ENCODE peak calls at places on chromosomes 11 and 22, in four cellular contexts. B is activated T-helper 9 cell treated with anti-CD3 and anti-CD28 coated beads, Interleukin-2, amount 50 U/mL, for 16 hours; N is fibroblast of the conjunctiva; X is mucosa of gallbladder. V is an unnamed sample.

GRCh38 chr11:119608781-119609180 is 120.2 kb downstream of the NECTIN1 start:
- DNase-seq in X (no peak), B (no peak), N (no peak), V (no peak)

GRCh38 chr11:127003260-127003981 is 2.9 kb upstream of the KIRREL3 start:
- DNase-seq in N (no peak), B (no peak), X (peak; percentile 17), V (peak; percentile 97)

GRCh38 chr11:116187026-116187425 is 585.8 kb downstream of the BUD13 start:
- DNase-seq in N (no peak), X (no peak), B (no peak), V (no peak)

GRCh38 chr11:66904981-66905521 is 48.2 kb downstream of the LRFN4 start:
- DNase-seq in B (no peak), N (no peak), X (no peak), V (peak; percentile 53)

GRCh38 chr11:69703711-69704507 is at the start of gene FGF19:
- DNase-seq in B (no peak), N (no peak), X (peak; percentile 87), V (no peak)

GRCh38 chr11:77091146-77091940 is 11.3 kb upstream of the OMP start:
- DNase-seq in B (peak; percentile 54), N (peak; percentile 60), X (peak; percentile 86), V (peak; percentile 87)

GRCh38 chr11:65851083-65851579 is 6.8 kb downstream of the CFL1 start:
- DNase-seq in X (no peak), B (no peak), N (no peak), V (no peak)

GRCh38 chr11:133479209-133479608 is 53.1 kb downstream of the OPCML start:
- DNase-seq in B (no peak), X (no peak), N (no peak), V (no peak)

GRCh38 chr11:22163394-22163797 is 29.5 kb upstream of the ANO5 start:
- DNase-seq in B (no peak), X (peak; percentile 14), N (no peak), V (no peak)

GRCh38 chr11:13674799-13675509 is 6.5 kb downstream of the FAR1 start:
- DNase-seq in N (no peak), B (no peak), X (no peak), V (no peak)

GRCh38 chr11:58968251-58968711 is 29.0 kb downstream of the GLYATL1 start:
- DNase-seq in N (no peak), B (no peak), X (peak; percentile 13), V (no peak)

GRCh38 chr11:95388086-95388485 is 157.1 kb upstream of the SESN3 start:
- DNase-seq in X (no peak), N (no peak), B (no peak), V (no peak)

GRCh38 chr11:117424781-117425180 is 97.1 kb downstream of the CEP164 start:
- DNase-seq in N (peak; percentile 4), X (no peak), B (no peak), V (no peak)

GRCh38 chr22:46613606-46613997 is 6.6 kb upstream of the GRAMD4 start:
- DNase-seq in N (peak; percentile 6), X (no peak), B (no peak), V (no peak)

GRCh38 chr11:59573216-59573615 is 42.4 kb downstream of the OSBP start:
- DNase-seq in B (no peak), X (no peak), N (peak; percentile 76), V (no peak)

GRCh38 chr22:21446128-21446826 is 20.9 kb upstream of the TMEM191C start:
- DNase-seq in B (no peak), N (no peak), X (peak; percentile 6), V (no peak)

GRCh38 chr11:32400196-32400595 is 35.1 kb downstream of the WT1 start:
- DNase-seq in B (no peak), X (no peak), N (no peak), V (no peak)

GRCh38 chr22:40418366-40419201 is 48.2 kb downstream of the SGSM3 start:
- DNase-seq in X (no peak), N (no peak), B (no peak), V (peak; percentile 63)

GRCh38 chr11:47020793-47021624 is 84.4 kb downstream of the CSTPP1 start:
- DNase-seq in N (no peak), B (no peak), X (no peak), V (no peak)

GRCh38 chr22:29340566-29340965 is 25.1 kb upstream of the RASL10A start:
- DNase-seq in X (no peak), B (no peak), N (no peak), V (no peak)

GRCh38 chr11:28835790-28836189 is 727.6 kb downstream of the METTL15 start:
- DNase-seq in X (no peak), B (no peak), N (no peak), V (no peak)

GRCh38 chr11:96254087-96254486 is 88.9 kb downstream of the MAML2 start:
- DNase-seq in N (no peak), X (no peak), B (no peak), V (no peak)

GRCh38 chr11:128518493-128519207 is 68.7 kb downstream of the ETS1 start:
- DNase-seq in N (no peak), B (no peak), X (no peak), V (peak; percentile 62)

GRCh38 chr22:27872488-27872887 is 46.6 kb downstream of the PITPNB start:
- DNase-seq in B (no peak), N (no peak), X (no peak), V (no peak)

GRCh38 chr11:122882809-122883681 is 486 bp downstream of the JHY start:
- DNase-seq in N (peak; percentile 55), X (peak; percentile 24), B (peak; percentile 34), V (no peak)

GRCh38 chr11:15127341-15127740 is 12.6 kb downstream of the INSC start:
- DNase-seq in N (peak; percentile 69), X (no peak), B (no peak), V (no peak)

GRCh38 chr11:127875076-127875475 is 712.3 kb downstream of the ETS1 start:
- DNase-seq in X (no peak), N (no peak), B (no peak), V (no peak)

GRCh38 chr22:17112491-17113042 is 8.6 kb downstream of the TMEM121B start:
- DNase-seq in N (no peak), X (no peak), B (no peak), V (peak; percentile 27)

GRCh38 chr22:37892566-37893338 is 13.3 kb upstream of the MICALL1 start:
- DNase-seq in B (no peak), N (peak; percentile 23), X (peak; percentile 46), V (no peak)

GRCh38 chr11:62542111-62542745 is 4.4 kb downstream of the AHNAK start:
- DNase-seq in X (peak; percentile 39), N (no peak), B (no peak), V (peak; percentile 84)

GRCh38 chr11:6438979-6439571 is 1.7 kb downstream of the HPX start:
- DNase-seq in X (peak; percentile 66), B (peak; percentile 12), N (peak; percentile 38), V (peak; percentile 9)

GRCh38 chr11:63609971-63610580 is 4.2 kb downstream of the PLAAT3 start:
- DNase-seq in X (peak; percentile 44), N (no peak), B (no peak), V (no peak)

GRCh38 chr11:77636738-77637344 is 753 bp downstream of the CLNS1A start:
- DNase-seq in N (no peak), X (no peak), B (no peak), V (no peak)

GRCh38 chr22:22397292-22397870 is 111.2 kb downstream of the ZNF280B start:
- DNase-seq in N (no peak), B (no peak), X (no peak), V (peak; percentile 9)

GRCh38 chr11:3080104-3080503 is 22.9 kb upstream of the CARS1 start:
- DNase-seq in B (no peak), N (no peak), X (no peak), V (no peak)

GRCh38 chr11:69213315-69213714 is 57.6 kb downstream of the SMIM38 start:
- DNase-seq in B (no peak), X (no peak), N (no peak), V (no peak)

GRCh38 chr11:88293931-88294330 is 43.6 kb downstream of the CTSC start:
- DNase-seq in X (no peak), N (no peak), B (no peak), V (no peak)

GRCh38 chr22:39300198-39300830 is 19.1 kb downstream of the RPL3 start:
- DNase-seq in B (no peak), X (peak; percentile 42), N (no peak), V (no peak)

V was measured in NCI-H510A treated with DMSO at 0.1 percent for 48 hours.